ENCODE peak calls at places on chromosome 14, in four cellular contexts. A is HAP-1, Q is K562, K is neural progenitor cell. E is an unnamed sample.

GRCh38 chr14:89351364-89351957 is 65.6 kb downstream of the FOXN3 start:
- DNase-seq in A (peak; percentile 87), Q (no peak), K (peak; percentile 22), E (peak; percentile 49)

GRCh38 chr14:68952544-68953535 is 26.3 kb downstream of the ACTN1 start:
- DNase-seq in A (no peak), Q (no peak), K (no peak), E (no peak)

GRCh38 chr14:21227981-21228380 is 41.3 kb downstream of the HNRNPC start:
- DNase-seq in A (no peak), Q (no peak), K (no peak), E (no peak)

GRCh38 chr14:67562776-67563150 is 29.7 kb downstream of the PLEKHH1 start:
- DNase-seq in A (no peak), Q (no peak), K (no peak), E (no peak)

GRCh38 chr14:103091041-103091882 is 3.3 kb upstream of the EXOC3L4 start:
- DNase-seq in A (peak; percentile 56), Q (peak; percentile 94), K (peak; percentile 84), E (no peak)

GRCh38 chr14:90715993-90716392 is 100.2 kb downstream of the TTC7B start:
- DNase-seq in A (no peak), Q (no peak), K (no peak), E (no peak)

GRCh38 chr14:24889843-24890242 is 160.1 kb downstream of the STXBP6 start:
- DNase-seq in A (no peak), Q (no peak), K (no peak), E (no peak)

GRCh38 chr14:50038398-50039119 is 77.8 kb downstream of the VCPKMT start:
- DNase-seq in A (no peak), Q (no peak), K (no peak), E (no peak)

GRCh38 chr14:69247691-69248440 is 12.1 kb upstream of the GALNT16 start:
- DNase-seq in A (no peak), Q (no peak), K (no peak), E (no peak)

DNA sequence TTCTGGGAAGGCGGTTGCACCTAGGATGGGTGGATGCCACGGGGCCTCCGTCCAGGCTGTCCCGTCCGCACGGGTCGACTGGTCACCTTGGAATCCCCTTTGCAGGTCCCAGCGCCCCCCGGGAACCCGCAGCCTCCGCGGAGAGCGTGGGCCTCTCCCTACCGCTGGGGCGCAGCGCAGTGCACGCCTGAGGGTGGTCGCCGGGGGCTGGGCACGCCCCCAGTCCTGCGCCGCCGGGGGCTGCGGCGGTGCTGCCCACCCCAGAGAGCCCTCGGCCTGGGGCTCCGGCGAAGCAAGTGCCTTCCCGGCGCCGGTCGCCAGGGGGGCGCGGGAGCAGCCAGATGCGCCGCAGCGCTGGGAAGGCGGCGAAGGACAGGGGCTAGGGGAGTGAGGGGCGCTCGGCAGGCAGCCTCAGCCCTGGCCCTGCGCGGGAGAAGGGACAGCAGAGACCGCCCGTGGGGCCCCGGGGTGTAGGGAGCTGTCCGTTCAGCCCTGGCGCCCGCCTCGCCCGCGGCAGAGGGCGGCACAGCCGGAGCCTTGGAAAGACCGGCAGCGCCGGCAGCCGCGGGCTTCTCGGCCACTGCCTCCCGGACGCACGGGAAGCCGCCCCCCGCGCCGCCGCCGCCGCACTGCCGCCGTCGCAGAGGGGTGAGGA is 527 bp downstream of the ZDHHC22 start:
- DNase-seq in A (peak; percentile 53), Q (peak; percentile 38), K (peak; percentile 92), E (no peak)
- H3K4me1 ChIP-seq in A (peaks cover 15% of the 10 kb centered on the region), Q (peaks cover 24% of the 10 kb centered on the region), K (peaks cover 18% of the 10 kb centered on the region), E (peaks cover 11% of the 10 kb centered on the region)

DNA sequence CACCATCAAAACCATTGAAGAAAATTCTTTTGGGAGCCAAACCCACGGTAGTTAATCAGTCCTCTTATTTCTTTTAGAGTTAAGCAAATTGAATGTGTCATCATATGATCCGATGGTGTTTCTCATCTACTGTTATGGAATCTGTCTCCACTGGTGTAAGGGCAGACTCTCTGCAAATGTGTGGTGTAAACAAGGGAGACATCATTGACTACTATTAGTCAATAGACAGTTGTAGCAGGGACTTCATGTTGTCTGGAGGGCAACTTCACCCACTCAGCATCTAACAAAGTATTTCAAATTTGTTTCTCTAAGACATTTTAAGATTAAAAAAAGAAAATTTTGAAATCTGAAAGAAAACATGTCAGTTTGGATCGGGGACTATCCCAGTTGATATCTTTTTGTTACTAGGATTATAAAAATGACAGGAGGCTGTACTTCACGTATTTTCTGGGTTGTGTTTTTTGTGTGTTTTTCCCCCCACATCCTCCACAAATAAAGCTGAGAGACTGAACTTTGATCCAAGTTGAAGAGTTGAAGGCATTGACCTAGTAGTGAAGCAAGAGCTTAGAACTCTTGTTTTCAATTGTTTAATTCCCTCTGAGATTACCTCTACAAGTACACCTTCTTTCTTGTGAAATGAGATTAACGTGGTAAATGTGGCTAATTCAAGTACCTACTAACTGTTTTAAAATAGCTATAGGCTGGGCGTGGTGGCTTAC is 4.0 kb downstream of the GOLGA5 start:
- DNase-seq in A (no peak), Q (no peak), K (no peak), E (no peak)
- H3K4me1 ChIP-seq in A (peaks cover 15% of the 10 kb centered on the region), Q (peaks cover 7% of the 10 kb centered on the region), K (peaks cover 6% of the 10 kb centered on the region), E (no peaks in the 10 kb centered on the region)

DNA sequence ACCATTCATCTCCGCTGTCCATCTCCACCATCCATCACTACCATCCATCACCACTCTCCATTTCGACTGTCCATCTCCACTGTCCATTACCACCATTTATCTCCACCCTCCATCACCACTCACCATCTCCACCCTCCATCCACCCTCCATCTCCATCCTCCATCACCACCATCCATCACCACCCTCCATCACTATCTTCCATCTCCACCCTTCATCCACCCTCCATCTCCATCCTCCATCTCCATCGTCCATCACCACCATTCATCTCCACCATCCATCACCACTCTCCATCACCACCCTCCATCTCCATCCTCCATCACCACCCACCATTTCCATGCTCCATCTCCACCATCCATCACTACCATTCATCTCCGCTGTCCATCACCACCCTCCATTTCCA is 5.2 kb upstream of the CEP170B start:
- DNase-seq in A (no peak), Q (no peak), K (no peak), E (no peak)
- H3K4me1 ChIP-seq in A (peaks cover 3% of the 10 kb centered on the region), Q (peaks cover 21% of the 10 kb centered on the region), K (peaks cover 16% of the 10 kb centered on the region), E (peaks cover 7% of the 10 kb centered on the region)

DNA sequence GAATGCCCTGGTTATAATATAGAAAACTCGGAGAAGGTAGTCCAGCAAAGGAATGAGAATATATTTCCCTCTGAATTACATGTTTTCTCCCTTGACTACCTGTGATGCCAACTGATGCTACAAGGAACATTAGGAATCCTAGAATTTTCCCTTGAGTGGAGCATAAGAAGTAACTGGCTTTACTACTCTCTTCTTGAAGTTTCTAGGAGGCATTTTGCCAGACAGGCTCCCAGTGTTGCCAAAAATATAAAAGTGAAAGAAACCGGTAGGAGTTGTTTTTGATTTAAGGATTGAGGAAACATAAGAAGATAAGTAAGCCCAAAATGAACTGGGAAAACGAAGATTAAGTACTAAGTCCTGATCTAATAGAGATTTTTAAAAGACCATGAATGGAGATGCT is 693.4 kb downstream of the NOVA1 start:
- DNase-seq in A (no peak), Q (no peak), K (no peak), E (no peak)
- H3K4me1 ChIP-seq in A (no peaks in the 10 kb centered on the region), Q (no peaks in the 10 kb centered on the region), K (peaks cover 16% of the 10 kb centered on the region), E (no peaks in the 10 kb centered on the region)

DNA sequence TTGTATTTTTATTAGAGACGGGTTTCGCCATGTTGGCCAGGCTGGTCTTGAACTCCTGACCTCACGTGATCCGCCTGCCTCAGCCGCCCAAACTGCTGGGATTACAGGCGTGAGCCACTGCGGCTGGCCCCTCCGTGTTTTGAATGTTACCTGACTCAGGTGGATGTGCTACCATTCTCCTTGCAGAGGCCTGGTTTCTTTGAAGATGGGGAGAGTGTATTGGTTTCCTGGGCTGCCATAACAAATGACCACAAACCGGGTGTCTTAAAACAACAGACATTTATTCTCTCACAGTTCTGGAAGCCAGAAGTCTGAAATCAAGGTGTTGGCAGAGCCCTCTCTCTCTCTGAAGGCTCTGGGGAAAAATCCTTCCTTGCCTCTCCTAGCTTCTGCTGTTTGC is 98.0 kb downstream of the IRF2BPL start:
- DNase-seq in A (no peak), Q (no peak), K (no peak), E (no peak)
- H3K4me1 ChIP-seq in A (peaks cover 6% of the 10 kb centered on the region), Q (peaks cover 3% of the 10 kb centered on the region), K (peaks cover 16% of the 10 kb centered on the region), E (peaks cover 30% of the 10 kb centered on the region)

GRCh38 chr14:22567437-22567836 is 21.6 kb downstream of the DAD1 start:
- DNase-seq in A (no peak), Q (no peak), K (no peak), E (no peak)
- H3K4me1 ChIP-seq in A (peaks cover 3% of the 10 kb centered on the region), Q (no peaks in the 10 kb centered on the region), K (peaks cover 22% of the 10 kb centered on the region), E (no peaks in the 10 kb centered on the region)

GRCh38 chr14:31162910-31163649 is 44.5 kb downstream of the HECTD1 start:
- DNase-seq in A (no peak), Q (no peak), K (no peak), E (no peak)
- H3K4me1 ChIP-seq in A (no peaks in the 10 kb centered on the region), Q (no peaks in the 10 kb centered on the region), K (no peaks in the 10 kb centered on the region), E (no peaks in the 10 kb centered on the region)

GRCh38 chr14:65095633-65096205 is 6.6 kb downstream of the MAX start:
- DNase-seq in A (no peak), Q (no peak), K (no peak), E (no peak)

GRCh38 chr14:65100905-65101541 is 1.3 kb downstream of the MAX start:
- DNase-seq in A (peak; percentile 62), Q (no peak), K (no peak), E (no peak)

GRCh38 chr14:65096323-65097089 is 5.8 kb downstream of the MAX start:
- DNase-seq in A (no peak), Q (peak; percentile 29), K (no peak), E (no peak)

GRCh38 chr14:65101631-65102440 is 481 bp downstream of the MAX start:
- DNase-seq in A (no peak), Q (no peak), K (peak; percentile 65), E (no peak)

DNA sequence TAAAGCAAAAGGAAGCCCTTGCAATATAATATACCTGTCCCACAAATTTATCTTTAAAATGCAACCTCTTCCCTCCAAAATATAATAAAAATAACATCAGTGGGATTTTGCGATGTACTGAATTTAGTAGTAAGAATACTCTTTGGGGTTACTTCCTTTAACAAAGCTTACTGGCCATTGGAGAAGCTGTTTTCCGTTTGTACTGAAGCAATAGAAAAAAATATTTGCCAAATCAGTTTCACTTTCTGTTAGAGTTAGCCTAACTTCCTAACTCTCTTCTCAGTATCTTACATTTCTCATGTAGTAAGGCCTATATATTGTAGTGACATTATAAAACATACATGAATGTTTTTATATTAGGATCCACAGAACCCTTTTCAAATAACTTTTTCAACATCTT is 3.7 kb downstream of the MAX start:
- DNase-seq in A (no peak), Q (no peak), K (no peak), E (no peak)
- H3K4me1 ChIP-seq in A (peaks cover 13% of the 10 kb centered on the region), Q (peaks cover 15% of the 10 kb centered on the region), K (peaks cover 7% of the 10 kb centered on the region), E (no peaks in the 10 kb centered on the region)

GRCh38 chr14:23025181-23025788 is 9.4 kb downstream of the PSMB5 start:
- DNase-seq in A (no peak), Q (no peak), K (no peak), E (no peak)
- H3K4me1 ChIP-seq in A (no peaks in the 10 kb centered on the region), Q (peaks cover 15% of the 10 kb centered on the region), K (peaks cover 38% of the 10 kb centered on the region), E (peaks cover 11% of the 10 kb centered on the region)

E was measured in NT2/D1.